ENCODE peak calls at places on chromosomes 3 and 15, in five cellular contexts. One of them, this sample, is unnamed.

GRCh38 chr3:149258298-149258697 is 36.7 kb upstream of the CP start:
- DNase-seq in mucosa of descending colon: no peak
- DNase-seq in Caco-2: no peak
- DNase-seq in endothelial cell: peak
- DNase-seq in A673: peak
- DNase-seq in this sample: no peak

GRCh38 chr15:63347074-63347859 is 34.4 kb downstream of the CA12 start:
- DNase-seq in mucosa of descending colon: no peak
- DNase-seq in endothelial cell: no peak
- DNase-seq in Caco-2: no peak
- DNase-seq in A673: peak
- DNase-seq in this sample: no peak

GRCh38 chr15:83106994-83107840 is at the start of gene TM6SF1:
- DNase-seq in mucosa of descending colon: peak
- DNase-seq in A673: no peak
- DNase-seq in Caco-2: no peak
- DNase-seq in endothelial cell: peak
- DNase-seq in this sample: no peak

GRCh38 chr15:20348900-20349773 is 192.5 kb downstream of the GOLGA6L6 start:
- DNase-seq in Caco-2: no peak
- DNase-seq in mucosa of descending colon: peak
- DNase-seq in A673: no peak
- DNase-seq in endothelial cell: no peak
- DNase-seq in this sample: peak

GRCh38 chr3:192866804-192867203 is 50.9 kb downstream of the MB21D2 start:
- DNase-seq in endothelial cell: no peak
- DNase-seq in mucosa of descending colon: no peak
- DNase-seq in Caco-2: no peak
- DNase-seq in A673: no peak
- DNase-seq in this sample: no peak

GRCh38 chr15:76398301-76398700 is 61.7 kb downstream of the ISL2 start:
- DNase-seq in endothelial cell: no peak
- DNase-seq in mucosa of descending colon: no peak
- DNase-seq in A673: no peak
- DNase-seq in Caco-2: no peak
- DNase-seq in this sample: no peak

GRCh38 chr3:187025656-187026320 is 95.5 kb downstream of the ST6GAL1 start:
- DNase-seq in Caco-2: no peak
- DNase-seq in endothelial cell: no peak
- DNase-seq in A673: no peak
- DNase-seq in mucosa of descending colon: no peak
- DNase-seq in this sample: no peak

GRCh38 chr3:137958635-137959034 is 51.3 kb upstream of the CLDN18 start:
- DNase-seq in Caco-2: no peak
- DNase-seq in endothelial cell: no peak
- DNase-seq in mucosa of descending colon: no peak
- DNase-seq in A673: no peak
- DNase-seq in this sample: no peak

GRCh38 chr3:126258670-126259069 is 78.3 kb upstream of the ALDH1L1 start:
- DNase-seq in A673: peak
- DNase-seq in mucosa of descending colon: no peak
- DNase-seq in endothelial cell: no peak
- DNase-seq in Caco-2: no peak
- DNase-seq in this sample: no peak

GRCh38 chr3:131142580-131142979 is 115.9 kb downstream of the NEK11 start:
- DNase-seq in A673: peak
- DNase-seq in mucosa of descending colon: no peak
- DNase-seq in endothelial cell: no peak
- DNase-seq in Caco-2: no peak
- DNase-seq in this sample: no peak

GRCh38 chr15:59170295-59170881 is 36.3 kb upstream of the LDHAL6B start:
- DNase-seq in mucosa of descending colon: peak
- DNase-seq in A673: no peak
- DNase-seq in endothelial cell: peak
- DNase-seq in Caco-2: no peak
- DNase-seq in this sample: no peak

GRCh38 chr3:184808021-184808420 is 3.9 kb upstream of the VPS8 start:
- DNase-seq in mucosa of descending colon: no peak
- DNase-seq in endothelial cell: no peak
- DNase-seq in Caco-2: no peak
- DNase-seq in A673: peak
- DNase-seq in this sample: no peak

GRCh38 chr3:102141913-102142210 is 292.5 kb downstream of the NFKBIZ start:
- DNase-seq in endothelial cell: no peak
- DNase-seq in A673: no peak
- DNase-seq in Caco-2: no peak
- DNase-seq in mucosa of descending colon: no peak
- DNase-seq in this sample: no peak

GRCh38 chr15:60602323-60602722 is 123.4 kb upstream of the ICE2 start:
- DNase-seq in A673: no peak
- DNase-seq in Caco-2: no peak
- DNase-seq in endothelial cell: no peak
- DNase-seq in mucosa of descending colon: no peak
- DNase-seq in this sample: no peak

GRCh38 chr3:22210693-22211092 is 459.7 kb upstream of the ZNF385D start:
- DNase-seq in endothelial cell: no peak
- DNase-seq in mucosa of descending colon: no peak
- DNase-seq in A673: no peak
- DNase-seq in Caco-2: no peak
- DNase-seq in this sample: no peak

GRCh38 chr15:99409097-99409473 is 156.7 kb upstream of the MEF2A start:
- DNase-seq in A673: peak
- DNase-seq in endothelial cell: peak
- DNase-seq in mucosa of descending colon: peak
- DNase-seq in Caco-2: peak
- DNase-seq in this sample: no peak

GRCh38 chr3:55622116-55622515 is 135.0 kb upstream of the WNT5A start:
- DNase-seq in endothelial cell: no peak
- DNase-seq in A673: no peak
- DNase-seq in mucosa of descending colon: no peak
- DNase-seq in Caco-2: no peak
- DNase-seq in this sample: no peak

GRCh38 chr3:25176999-25177398 is 251.1 kb upstream of the RARB start:
- DNase-seq in A673: no peak
- DNase-seq in Caco-2: no peak
- DNase-seq in mucosa of descending colon: no peak
- DNase-seq in endothelial cell: no peak
- DNase-seq in this sample: no peak

GRCh38 chr15:57548835-57549234 is 42.9 kb upstream of the MYZAP start:
- DNase-seq in A673: no peak
- DNase-seq in Caco-2: no peak
- DNase-seq in mucosa of descending colon: peak
- DNase-seq in endothelial cell: no peak
- DNase-seq in this sample: no peak

GRCh38 chr3:141174683-141175082 is 56.9 kb upstream of the PXYLP1 start:
- DNase-seq in mucosa of descending colon: no peak
- DNase-seq in A673: no peak
- DNase-seq in endothelial cell: no peak
- DNase-seq in Caco-2: no peak
- DNase-seq in this sample: no peak

GRCh38 chr15:61644550-61644949 is 415.4 kb upstream of the RORA start:
- DNase-seq in mucosa of descending colon: no peak
- DNase-seq in endothelial cell: no peak
- DNase-seq in A673: peak
- DNase-seq in Caco-2: no peak
- DNase-seq in this sample: no peak

GRCh38 chr3:17213102-17213501 is 328.3 kb downstream of the PLCL2 start:
- DNase-seq in mucosa of descending colon: no peak
- DNase-seq in endothelial cell: no peak
- DNase-seq in Caco-2: peak
- DNase-seq in A673: no peak
- DNase-seq in this sample: no peak

GRCh38 chr15:82680200-82681102 is 29.2 kb downstream of the AP3B2 start:
- DNase-seq in mucosa of descending colon: peak
- DNase-seq in endothelial cell: peak
- DNase-seq in A673: peak
- DNase-seq in Caco-2: no peak
- DNase-seq in this sample: no peak

GRCh38 chr3:136197159-136197715 is 1.1 kb upstream of the MSL2 start:
- DNase-seq in A673: no peak
- DNase-seq in mucosa of descending colon: no peak
- DNase-seq in Caco-2: no peak
- DNase-seq in endothelial cell: no peak
- DNase-seq in this sample: no peak

GRCh38 chr3:171192176-171192854 is 165.8 kb upstream of the SLC2A2 start:
- DNase-seq in A673: no peak
- DNase-seq in Caco-2: no peak
- DNase-seq in mucosa of descending colon: no peak
- DNase-seq in endothelial cell: no peak
- DNase-seq in this sample: no peak

GRCh38 chr3:195908439-195909293 is at the start of gene TNK2:
- DNase-seq in Caco-2: peak
- DNase-seq in A673: no peak
- DNase-seq in endothelial cell: no peak
- DNase-seq in mucosa of descending colon: peak
- DNase-seq in this sample: no peak

GRCh38 chr3:195911041-195911945 is 2.9 kb upstream of the TNK2 start:
- DNase-seq in A673: no peak
- DNase-seq in mucosa of descending colon: no peak
- DNase-seq in Caco-2: no peak
- DNase-seq in endothelial cell: no peak
- DNase-seq in this sample: no peak

GRCh38 chr3:195910499-195910845 is 2.1 kb upstream of the TNK2 start:
- DNase-seq in endothelial cell: no peak
- DNase-seq in mucosa of descending colon: no peak
- DNase-seq in A673: no peak
- DNase-seq in Caco-2: no peak
- DNase-seq in this sample: no peak

GRCh38 chr3:195909294-195909644 is 918 bp upstream of the TNK2 start:
- DNase-seq in mucosa of descending colon: no peak
- DNase-seq in A673: peak
- DNase-seq in endothelial cell: no peak
- DNase-seq in Caco-2: no peak
- DNase-seq in this sample: no peak

GRCh38 chr3:195909645-195910498 is 1.5 kb upstream of the TNK2 start:
- DNase-seq in Caco-2: peak
- DNase-seq in mucosa of descending colon: peak
- DNase-seq in A673: peak
- DNase-seq in endothelial cell: peak
- DNase-seq in this sample: no peak
- TF ChIP-seq CTCF in Caco-2: no peak
- TF ChIP-seq CTCF in mucosa of descending colon: no peak
- TF ChIP-seq CTCF in A673: no peak
- TF ChIP-seq CTCF in endothelial cell: no peak
- TF ChIP-seq CTCF in this sample: no peak

DNA sequence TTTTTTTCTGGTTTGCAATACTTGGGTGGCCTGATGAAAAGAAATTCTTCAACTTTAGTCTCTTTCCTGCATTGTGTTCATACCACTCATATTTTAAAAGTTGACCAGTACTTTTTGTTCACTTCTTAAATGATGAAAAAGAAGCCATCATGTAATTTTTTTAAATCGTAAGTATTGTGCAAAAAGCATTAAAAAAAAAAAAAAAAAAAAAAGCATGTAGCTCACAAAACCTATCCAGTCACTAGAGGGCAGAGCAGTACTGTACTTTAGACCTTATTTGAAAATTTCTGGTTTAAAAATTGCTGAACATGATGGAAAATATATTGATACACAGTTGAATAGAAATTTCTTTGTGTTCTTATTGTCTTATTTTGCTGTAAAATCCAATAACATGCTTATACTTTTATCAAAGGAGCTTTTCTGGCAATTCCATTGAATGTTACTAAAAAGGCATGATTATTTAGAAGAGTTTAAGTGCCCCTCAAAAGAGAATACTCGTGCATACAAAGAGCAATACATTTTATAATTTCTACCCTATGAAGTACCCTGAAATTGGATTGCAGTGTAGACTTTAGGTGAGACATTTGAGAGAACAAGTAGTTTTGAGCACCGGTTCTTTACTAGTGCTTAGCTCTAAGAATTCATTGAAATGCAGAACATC is 137.7 kb downstream of the BBX start:
- DNase-seq in mucosa of descending colon: no peak
- DNase-seq in Caco-2: no peak
- DNase-seq in A673: peak
- DNase-seq in endothelial cell: no peak
- DNase-seq in this sample: no peak
- TF ChIP-seq CTCF in mucosa of descending colon: no peak
- TF ChIP-seq CTCF in Caco-2: peak
- TF ChIP-seq CTCF in A673: peak
- TF ChIP-seq CTCF in endothelial cell: peak
- TF ChIP-seq CTCF in this sample: no peak

GRCh38 chr3:153172796-153173757 is 11.1 kb downstream of the RAP2B start:
- DNase-seq in A673: peak
- DNase-seq in endothelial cell: no peak
- DNase-seq in mucosa of descending colon: no peak
- DNase-seq in Caco-2: no peak
- DNase-seq in this sample: no peak

GRCh38 chr3:153171918-153172317 is 9.9 kb downstream of the RAP2B start:
- DNase-seq in A673: no peak
- DNase-seq in endothelial cell: no peak
- DNase-seq in mucosa of descending colon: no peak
- DNase-seq in Caco-2: no peak
- DNase-seq in this sample: no peak

GRCh38 chr3:153176197-153176596 is 14.2 kb downstream of the RAP2B start:
- DNase-seq in endothelial cell: no peak
- DNase-seq in A673: no peak
- DNase-seq in Caco-2: no peak
- DNase-seq in mucosa of descending colon: no peak
- DNase-seq in this sample: no peak

GRCh38 chr3:153169793-153170386 is 7.9 kb downstream of the RAP2B start:
- DNase-seq in A673: no peak
- DNase-seq in endothelial cell: no peak
- DNase-seq in Caco-2: no peak
- DNase-seq in mucosa of descending colon: no peak
- DNase-seq in this sample: no peak

GRCh38 chr3:153173758-153174516 is 11.9 kb downstream of the RAP2B start:
- DNase-seq in A673: no peak
- DNase-seq in mucosa of descending colon: no peak
- DNase-seq in Caco-2: no peak
- DNase-seq in endothelial cell: no peak
- DNase-seq in this sample: no peak
- TF ChIP-seq CTCF in A673: no peak
- TF ChIP-seq CTCF in mucosa of descending colon: no peak
- TF ChIP-seq CTCF in Caco-2: no peak
- TF ChIP-seq CTCF in endothelial cell: no peak
- TF ChIP-seq CTCF in this sample: no peak

DNA sequence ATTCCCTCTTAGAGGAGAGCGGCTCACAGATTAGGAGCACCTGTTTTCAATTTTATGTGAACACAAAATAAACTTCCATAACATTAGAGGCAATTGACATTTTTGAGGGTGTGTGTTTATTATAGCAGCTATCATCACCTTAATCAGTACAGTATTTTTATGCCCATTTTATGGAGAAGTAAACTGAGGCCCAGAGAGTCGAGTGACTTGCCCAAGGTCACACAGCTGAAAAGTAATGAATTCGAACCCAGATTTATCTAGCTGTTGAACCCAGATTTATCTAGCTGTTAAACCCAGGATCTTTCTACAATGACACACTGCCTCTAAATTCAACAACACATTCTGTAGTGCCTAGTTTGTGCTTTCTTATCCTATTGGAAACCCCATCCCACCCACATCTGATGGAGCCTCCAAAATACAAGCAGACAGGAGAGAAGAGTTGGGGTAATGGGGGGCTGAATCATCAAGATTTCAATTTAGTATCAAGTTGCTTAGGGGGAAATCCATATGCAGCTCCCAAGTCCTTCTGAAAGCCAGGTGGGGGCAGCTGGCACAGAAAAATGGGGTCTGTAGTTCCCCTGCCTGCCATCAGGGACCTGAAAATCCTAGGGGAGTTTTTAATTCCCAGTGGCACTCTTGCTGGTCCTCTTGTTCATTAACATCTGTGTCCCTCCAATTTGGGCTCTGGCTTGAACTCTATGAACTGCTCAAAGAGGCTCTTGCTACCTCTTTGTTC is 50.4 kb upstream of the TRA2B start:
- DNase-seq in endothelial cell: no peak
- DNase-seq in Caco-2: no peak
- DNase-seq in A673: peak
- DNase-seq in mucosa of descending colon: no peak
- DNase-seq in this sample: no peak
- TF ChIP-seq CTCF in endothelial cell: no peak
- TF ChIP-seq CTCF in Caco-2: no peak
- TF ChIP-seq CTCF in A673: peak
- TF ChIP-seq CTCF in mucosa of descending colon: no peak
- TF ChIP-seq CTCF in this sample: no peak

This sample was measured in omental fat pad.